ENCODE peak calls at places on chromosomes 11 and 22, in seven cellular contexts. U, X, Y, A, Z, K and N are unnamed samples.

GRCh38 chr11:128707671-128708070 is 13.8 kb downstream of the FLI1 start:
- DNase-seq in U (no peak), K (no peak), Z (no peak), Y (no peak), A (no peak), X (no peak), N (no peak)

GRCh38 chr11:100774859-100775258 is 87.8 kb downstream of the ARHGAP42 start:
- DNase-seq in Y (no peak), Z (no peak), K (no peak), X (no peak), U (no peak), A (no peak), N (no peak)

GRCh38 chr11:86214710-86215109 is 29.8 kb upstream of the EED start:
- DNase-seq in Z (no peak), Y (no peak), A (no peak), U (no peak), K (no peak), X (no peak), N (no peak)

GRCh38 chr11:70158201-70158600 is 44.9 kb upstream of the FADD start:
- DNase-seq in Z (peak), A (no peak), K (no peak), U (peak), Y (peak), X (no peak), N (no peak)

GRCh38 chr22:48240165-48240934 is 1477.9 kb downstream of the TBC1D22A start:
- DNase-seq in X (peak), U (no peak), Y (no peak), Z (no peak), K (no peak), A (no peak), N (no peak)

GRCh38 chr11:92376146-92376599 is 151.6 kb downstream of the FAT3 start:
- DNase-seq in A (no peak), Y (peak), X (no peak), K (no peak), Z (no peak), U (no peak), N (no peak)

GRCh38 chr11:124897681-124898680 is at the start of gene ROBO4:
- DNase-seq in U (no peak), K (no peak), Y (no peak), Z (peak), A (no peak), X (peak), N (peak)

GRCh38 chr11:12180257-12181205 is 70.1 kb downstream of the MICAL2 start:
- DNase-seq in U (no peak), Z (no peak), X (no peak), K (no peak), Y (no peak), A (no peak), N (no peak)

GRCh38 chr11:84398017-84398626 is 1112.0 kb upstream of the CCDC90B start:
- DNase-seq in A (no peak), X (no peak), Z (no peak), Y (peak), K (no peak), U (no peak), N (no peak)

GRCh38 chr22:36369922-36370781 is 17.6 kb downstream of the MYH9 start:
- DNase-seq in X (no peak), Z (no peak), A (no peak), Y (no peak), U (no peak), K (no peak), N (no peak)

DNA sequence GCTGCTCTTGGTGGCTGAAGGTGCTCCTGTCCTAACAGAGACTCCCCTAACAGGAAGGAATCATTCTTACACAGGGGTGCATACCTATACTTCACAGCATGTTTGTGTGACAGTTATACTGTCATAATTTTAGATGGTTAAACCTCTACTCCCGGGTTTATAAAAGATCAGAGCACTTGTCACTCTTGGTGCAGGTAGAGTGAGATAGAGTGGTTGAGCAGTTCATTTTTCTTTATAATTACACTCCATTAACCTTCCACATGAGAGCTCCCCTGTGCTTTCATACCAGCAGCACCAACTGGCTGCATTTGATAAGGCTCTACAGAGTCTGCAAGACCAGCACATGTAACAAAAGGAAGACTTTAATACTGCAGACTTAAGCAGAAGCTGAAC is 72.9 kb downstream of the LARGE2 start:
- DNase-seq in Z (no peak), U (no peak), X (no peak), Y (no peak), A (no peak), K (no peak), N (no peak)
- TF ChIP-seq POLR2AphosphoS5 in Z (no peak), U (no peak), X (no peak), Y (no peak), A (no peak), K (no peak), N (no peak)

DNA sequence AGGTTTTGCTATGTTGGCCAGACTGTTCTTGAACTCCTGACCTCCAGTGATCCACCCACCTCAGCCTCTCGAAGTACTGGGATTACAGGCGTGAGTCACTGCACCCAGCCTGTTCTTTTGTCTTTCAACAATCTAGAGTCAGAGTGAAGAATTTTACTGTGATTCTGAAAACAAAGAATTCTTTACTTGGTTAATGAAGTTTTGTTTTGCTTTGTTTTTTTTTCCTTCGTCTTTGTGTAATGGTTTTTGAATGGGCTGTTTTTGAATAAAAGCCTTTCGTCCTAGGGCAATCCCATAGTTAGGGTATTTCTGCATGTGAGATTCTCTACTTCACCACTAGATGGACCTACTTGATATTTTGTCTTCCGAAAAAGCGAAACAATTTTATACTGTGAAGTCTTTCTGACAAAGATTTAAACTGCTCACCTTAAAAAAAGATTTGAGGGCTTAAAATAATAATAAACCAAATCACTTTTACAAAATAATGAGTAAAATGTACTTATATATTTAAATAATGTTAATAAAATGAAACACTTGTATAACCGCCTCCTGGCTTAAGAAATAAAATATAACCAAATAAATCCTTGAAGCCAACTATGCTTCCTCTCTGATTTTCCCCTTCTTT is 43.4 kb upstream of the SC5D start:
- DNase-seq in Z (peak), A (peak), Y (peak), K (peak), X (no peak), U (no peak), N (peak)
- TF ChIP-seq POLR2AphosphoS5 in Z (no peak), A (no peak), Y (no peak), K (no peak), X (no peak), U (no peak), N (no peak)

GRCh38 chr22:45775569-45776312 is 104.1 kb downstream of the ATXN10 start:
- DNase-seq in A (no peak), U (no peak), Y (no peak), Z (no peak), X (no peak), K (no peak), N (no peak)
- TF ChIP-seq POLR2AphosphoS5 in A (peak), U (no peak), Y (no peak), Z (no peak), X (no peak), K (no peak), N (no peak)

GRCh38 chr11:134037093-134037908 is 31.6 kb upstream of the JAM3 start:
- DNase-seq in A (no peak), Z (no peak), U (no peak), K (no peak), Y (peak), X (no peak), N (no peak)
- TF ChIP-seq POLR2AphosphoS5 in A (no peak), Z (no peak), U (no peak), K (peak), Y (peak), X (peak), N (no peak)

GRCh38 chr22:50581950-50582561 is 593 bp downstream of the CHKB start:
- DNase-seq in X (no peak), Y (no peak), K (no peak), U (no peak), Z (no peak), A (no peak), N (no peak)

GRCh38 chr22:50584106-50585096 is 1.8 kb upstream of the CHKB start:
- DNase-seq in Z (no peak), U (no peak), K (no peak), Y (peak), A (no peak), X (no peak), N (no peak)

GRCh38 chr22:50581031-50581949 is 1.4 kb downstream of the CHKB start:
- DNase-seq in K (no peak), U (no peak), A (no peak), Y (no peak), X (no peak), Z (no peak), N (no peak)

GRCh38 chr22:50583294-50583865 is 731 bp upstream of the CHKB start:
- DNase-seq in X (no peak), A (no peak), K (no peak), Y (peak), Z (no peak), U (no peak), N (no peak)

GRCh38 chr22:50582562-50583293 is at the start of gene CHKB:
- DNase-seq in Y (peak), K (peak), A (peak), Z (peak), U (peak), X (peak), N (peak)
- TF ChIP-seq POLR2AphosphoS5 in Y (peak), K (peak), A (peak), Z (peak), U (peak), X (peak), N (peak)

GRCh38 chr22:37762389-37762836 is 45.3 kb upstream of the GCAT start:
- DNase-seq in K (no peak), Y (no peak), X (no peak), A (no peak), U (no peak), Z (no peak), N (no peak)

GRCh38 chr22:37759281-37759680 is 48.5 kb upstream of the GCAT start:
- DNase-seq in Z (no peak), X (no peak), K (no peak), A (no peak), U (no peak), Y (no peak), N (no peak)

GRCh38 chr22:37758698-37759097 is 49.0 kb upstream of the GCAT start:
- DNase-seq in Y (no peak), K (no peak), U (no peak), A (no peak), X (no peak), Z (no peak), N (no peak)

GRCh38 chr22:37757663-37758062 is 50.1 kb upstream of the GCAT start:
- DNase-seq in K (no peak), X (no peak), Z (no peak), U (no peak), A (no peak), Y (no peak), N (no peak)

GRCh38 chr22:37760152-37760551 is 47.6 kb upstream of the GCAT start:
- DNase-seq in U (no peak), A (no peak), X (no peak), Z (no peak), Y (no peak), K (no peak), N (no peak)
- TF ChIP-seq POLR2AphosphoS5 in U (no peak), A (no peak), X (no peak), Z (no peak), Y (no peak), K (no peak), N (no peak)

GRCh38 chr11:7545611-7546010 is 31.8 kb downstream of the PPFIBP2 start:
- DNase-seq in X (no peak), Y (peak), U (no peak), Z (no peak), K (no peak), A (no peak), N (no peak)

GRCh38 chr11:7544021-7544420 is 30.2 kb downstream of the PPFIBP2 start:
- DNase-seq in U (no peak), Z (no peak), K (no peak), X (no peak), A (no peak), Y (no peak), N (no peak)

GRCh38 chr11:7547091-7547490 is 33.3 kb downstream of the PPFIBP2 start:
- DNase-seq in U (no peak), Y (no peak), X (no peak), Z (no peak), A (no peak), K (no peak), N (no peak)

GRCh38 chr11:7547687-7548086 is 33.9 kb downstream of the PPFIBP2 start:
- DNase-seq in A (no peak), U (no peak), Z (no peak), K (no peak), Y (no peak), X (no peak), N (no peak)

DNA sequence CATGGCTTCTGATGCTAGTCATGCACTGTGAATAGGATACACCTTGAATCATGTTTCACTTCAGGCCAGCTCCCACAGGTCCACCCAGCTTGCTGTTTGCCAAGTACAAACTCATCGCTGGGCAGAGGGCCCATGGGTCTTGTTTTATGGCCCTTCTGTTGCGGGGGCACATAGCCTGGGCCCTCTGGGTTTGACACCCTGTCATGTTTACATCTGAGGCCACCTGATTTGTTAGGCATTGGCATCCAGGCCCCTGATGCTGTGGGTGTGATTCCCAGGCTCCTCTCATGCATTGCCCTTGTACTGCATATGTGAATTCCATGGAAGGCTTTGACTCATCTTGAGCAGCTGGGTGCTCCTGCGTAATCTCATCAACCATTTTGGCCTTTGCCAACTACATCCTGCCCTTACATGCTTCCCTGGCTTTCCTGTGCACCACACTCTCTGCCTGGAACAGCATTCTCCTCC is 32.6 kb downstream of the PPFIBP2 start:
- DNase-seq in U (no peak), Z (no peak), X (no peak), A (no peak), Y (no peak), K (no peak), N (no peak)
- TF ChIP-seq POLR2AphosphoS5 in U (no peak), Z (no peak), X (no peak), A (no peak), Y (no peak), K (no peak), N (no peak)

DNA sequence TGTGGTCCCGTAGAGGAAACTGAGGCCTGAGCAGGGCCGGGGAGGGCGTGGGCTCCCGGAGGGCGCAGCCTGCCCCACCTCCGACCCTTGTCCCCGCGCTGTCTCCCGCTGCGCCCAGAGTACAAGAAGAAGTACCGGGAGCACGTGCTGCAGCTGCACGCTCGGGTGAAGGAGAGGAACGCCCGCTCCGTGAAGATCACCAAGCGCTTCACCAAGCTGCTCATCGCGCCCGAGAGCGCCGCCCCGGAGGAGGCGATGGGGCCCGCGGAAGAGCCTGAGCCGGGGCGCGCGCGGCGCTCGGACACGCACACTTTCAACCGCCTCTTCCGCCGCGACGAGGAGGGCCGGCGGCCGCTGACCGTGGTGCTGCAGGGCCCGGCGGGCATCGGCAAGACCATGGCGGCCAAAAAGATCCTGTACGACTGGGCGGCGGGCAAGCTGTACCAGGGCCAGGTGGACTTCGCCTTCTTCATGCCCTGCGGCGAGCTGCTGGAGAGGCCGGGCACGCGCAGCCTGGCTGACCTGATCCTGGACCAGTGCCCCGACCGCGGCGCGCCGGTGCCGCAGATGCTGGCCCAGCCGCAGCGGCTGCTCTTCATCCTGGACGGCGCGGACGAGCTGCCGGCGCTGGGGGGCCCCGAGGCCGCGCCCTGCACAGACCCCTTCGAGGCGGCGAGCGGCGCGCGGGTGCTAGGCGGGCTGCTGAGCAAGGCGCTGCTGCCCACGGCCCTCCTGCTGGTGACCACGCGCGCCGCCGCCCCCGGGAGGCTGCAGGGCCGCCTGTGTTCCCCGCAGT is 2.0 kb downstream of the NLRP6 start:
- DNase-seq in K (no peak), Z (no peak), A (peak), Y (peak), X (no peak), U (no peak), N (no peak)
- TF ChIP-seq POLR2AphosphoS5 in K (no peak), Z (no peak), A (no peak), Y (no peak), X (no peak), U (no peak), N (no peak)

GRCh38 chr11:75705541-75705940 is 12.1 kb upstream of the MOGAT2 start:
- DNase-seq in K (no peak), A (no peak), Z (no peak), X (no peak), Y (no peak), U (no peak), N (no peak)
- TF ChIP-seq POLR2AphosphoS5 in K (no peak), A (no peak), Z (no peak), X (no peak), Y (no peak), U (no peak), N (no peak)

GRCh38 chr11:119223856-119224255 is 17.7 kb downstream of the CBL start:
- DNase-seq in K (no peak), A (no peak), U (no peak), Z (no peak), Y (no peak), X (no peak), N (no peak)

GRCh38 chr11:119222891-119223290 is 16.8 kb downstream of the CBL start:
- DNase-seq in Y (no peak), K (no peak), X (no peak), Z (no peak), U (no peak), A (no peak), N (no peak)

GRCh38 chr11:119222308-119222707 is 16.2 kb downstream of the CBL start:
- DNase-seq in A (no peak), Z (no peak), X (no peak), Y (no peak), U (no peak), K (no peak), N (no peak)

GRCh38 chr11:119218141-119218878 is 12.2 kb downstream of the CBL start:
- DNase-seq in K (no peak), U (no peak), Y (no peak), Z (peak), A (no peak), X (no peak), N (peak)
- TF ChIP-seq POLR2AphosphoS5 in K (no peak), U (no peak), Y (no peak), Z (peak), A (no peak), X (no peak), N (peak)